ENCODE peak calls at places on chromosomes 6 and 20, in seven cellular contexts. O is stomach, J is uterus, F is adrenal gland, U is esophagus muscularis mucosa, X is Peyer's patch, A is left ventricle myocardium inferior. R is an unnamed sample.
A peak's percentile ranks its signal among the peaks of the same experiment; 100 is the strongest.

GRCh38 chr20:61959301-61959700 is 106.4 kb downstream of the TAF4 start:
- DNase-seq in J (no peak), A (no peak), F (peak; percentile 28), O (no peak), X (no peak), U (no peak), R (no peak)

GRCh38 chr20:44914924-44915323 is 5.1 kb downstream of the PABPC1L start:
- DNase-seq in U (no peak), J (no peak), F (no peak), X (no peak), O (no peak), A (no peak), R (no peak)

GRCh38 chr6:167225903-167226508 is 65.1 kb upstream of the UNC93A start:
- DNase-seq in A (no peak), U (no peak), X (no peak), O (no peak), F (no peak), J (no peak), R (no peak)

GRCh38 chr6:135941275-135941674 is 89.8 kb downstream of the PDE7B start:
- DNase-seq in X (no peak), F (no peak), U (no peak), J (no peak), A (no peak), O (no peak), R (no peak)

GRCh38 chr6:72554203-72554564 is 67.7 kb upstream of the KCNQ5 start:
- DNase-seq in O (no peak), U (no peak), F (no peak), J (no peak), X (no peak), A (no peak), R (no peak)

GRCh38 chr6:12033770-12034169 is 21.7 kb downstream of the HIVEP1 start:
- DNase-seq in O (no peak), A (no peak), F (no peak), J (no peak), X (no peak), U (no peak), R (no peak)

GRCh38 chr20:52824494-52825216 is 147.5 kb upstream of the TSHZ2 start:
- DNase-seq in F (no peak), J (no peak), O (no peak), U (no peak), A (no peak), X (no peak), R (no peak)

GRCh38 chr6:32529697-32530429 is at the start of gene HLA-DRB5:
- DNase-seq in X (peak; percentile 69), J (no peak), F (peak; percentile 70), U (no peak), O (peak; percentile 34), A (peak; percentile 26), R (no peak)

GRCh38 chr6:18261877-18262276 is 2.5 kb downstream of the DEK start:
- DNase-seq in F (no peak), O (no peak), X (no peak), U (no peak), A (no peak), J (no peak), R (no peak)

GRCh38 chr20:61688411-61688810 is 377.3 kb downstream of the TAF4 start:
- DNase-seq in J (no peak), F (no peak), X (no peak), A (no peak), O (no peak), U (no peak), R (no peak)

GRCh38 chr6:160919713-160920112 is 71.9 kb upstream of the MAP3K4 start:
- DNase-seq in U (no peak), A (no peak), F (no peak), X (no peak), O (no peak), J (no peak), R (no peak)

GRCh38 chr20:50379049-50379990 is 130.9 kb upstream of the PTPN1 start:
- DNase-seq in J (peak; percentile 96), U (peak; percentile 98), X (peak; percentile 94), O (peak; percentile 95), A (peak; percentile 93), F (peak; percentile 99), R (peak; percentile 80)

GRCh38 chr20:38181207-38181693 is 16.2 kb upstream of the TGM2 start:
- DNase-seq in X (peak; percentile 27), A (no peak), J (peak; percentile 11), U (no peak), F (peak; percentile 76), O (no peak), R (no peak)

GRCh38 chr6:89239338-89239737 is 22.2 kb upstream of the GABRR1 start:
- DNase-seq in O (no peak), A (no peak), X (no peak), F (no peak), J (no peak), U (peak; percentile 62), R (no peak)

GRCh38 chr6:10514049-10514780 is 6.9 kb upstream of the GCNT2 start:
- DNase-seq in A (no peak), F (no peak), O (no peak), X (no peak), U (no peak), J (no peak), R (no peak)

GRCh38 chr6:129895692-129896091 is 34.6 kb upstream of the TMEM244 start:
- DNase-seq in A (no peak), U (no peak), J (no peak), F (no peak), O (no peak), X (no peak), R (no peak)

GRCh38 chr6:140341272-140341671 is 966.8 kb upstream of the CITED2 start:
- DNase-seq in A (no peak), F (no peak), O (no peak), X (no peak), U (no peak), J (no peak), R (no peak)

GRCh38 chr20:49259284-49259683 is 18.6 kb downstream of the ZNFX1 start:
- DNase-seq in O (no peak), A (no peak), U (no peak), F (peak; percentile 23), X (no peak), J (no peak), R (no peak)

GRCh38 chr6:7578949-7579348 is 11.0 kb upstream of the SNRNP48 start:
- DNase-seq in F (no peak), O (no peak), X (no peak), J (no peak), U (no peak), A (no peak), R (no peak)

GRCh38 chr6:20681243-20681684 is 147.0 kb downstream of the CDKAL1 start:
- DNase-seq in O (no peak), F (no peak), A (no peak), J (no peak), X (no peak), U (no peak), R (no peak)

DNA sequence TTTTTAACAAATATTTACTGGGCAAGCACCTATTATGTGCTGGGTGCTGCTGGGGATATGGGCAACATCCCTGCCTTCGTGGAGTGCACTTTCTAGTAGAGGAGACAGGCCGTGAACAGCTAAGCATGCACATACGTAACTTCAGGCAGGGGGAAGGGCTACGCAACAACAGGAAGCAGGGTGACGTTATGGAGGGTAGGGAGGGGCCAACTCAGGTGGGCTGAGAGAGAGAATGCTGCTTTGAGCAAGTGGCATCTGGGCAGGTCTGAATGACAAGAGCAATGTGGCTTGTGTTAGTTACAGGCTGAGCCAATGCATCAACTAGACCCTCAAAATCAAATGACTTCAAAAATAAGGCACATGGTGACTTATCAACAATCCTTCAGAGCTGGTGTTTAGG is 112.1 kb downstream of the CDC5L start:
- DNase-seq in O (no peak), F (no peak), X (no peak), J (no peak), U (no peak), A (no peak), R (no peak)
- TF ChIP-seq CTCF in O (no peak), F (no peak), X (no peak), J (no peak), U (no peak), A (no peak), R (no peak)

GRCh38 chr6:393391-394221 is 2.1 kb downstream of the IRF4 start:
- DNase-seq in O (no peak), U (no peak), A (no peak), J (no peak), F (no peak), X (peak; percentile 46), R (no peak)
- H3K27me3 ChIP-seq in O (peaks cover 26% of the 10 kb centered on the region), U (peaks cover 49% of the 10 kb centered on the region), A (peaks cover 95% of the 10 kb centered on the region), J (peaks cover 8% of the 10 kb centered on the region), F (peaks cover 52% of the 10 kb centered on the region), X (peaks cover 31% of the 10 kb centered on the region), R (no peaks in the 10 kb centered on the region)

GRCh38 chr6:107345398-107345797 is 114.0 kb downstream of the PDSS2 start:
- DNase-seq in X (no peak), J (no peak), O (no peak), F (no peak), A (no peak), U (no peak), R (no peak)

GRCh38 chr6:107344981-107345380 is 114.4 kb downstream of the PDSS2 start:
- DNase-seq in X (no peak), U (no peak), O (no peak), F (no peak), J (no peak), A (no peak), R (no peak)

GRCh38 chr6:107348224-107348623 is 111.1 kb downstream of the PDSS2 start:
- DNase-seq in U (no peak), X (no peak), F (no peak), O (no peak), J (no peak), A (no peak), R (no peak)

GRCh38 chr6:107340881-107341280 is 118.5 kb downstream of the PDSS2 start:
- DNase-seq in O (no peak), A (no peak), F (no peak), U (no peak), X (no peak), J (no peak), R (no peak)

DNA sequence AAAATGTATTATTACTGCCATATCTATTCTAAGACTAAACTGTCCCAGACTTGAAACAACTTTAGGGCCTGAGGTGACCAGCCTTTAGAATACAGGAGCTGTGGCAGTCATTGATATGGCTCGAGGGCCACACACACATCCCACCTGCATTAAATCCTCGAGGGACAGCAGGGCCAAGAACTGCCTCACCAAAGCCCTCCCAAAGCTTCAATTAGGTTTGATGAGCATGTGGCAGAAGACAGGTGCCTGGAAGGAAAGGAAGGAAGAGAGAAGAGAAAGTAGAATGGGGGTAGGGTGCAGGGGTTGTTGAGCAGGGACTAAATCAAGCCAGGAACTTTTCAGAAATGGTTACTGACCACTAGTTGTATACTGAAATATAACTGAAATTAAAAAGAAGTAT is 115.0 kb downstream of the PDSS2 start:
- DNase-seq in A (no peak), O (no peak), X (no peak), F (no peak), J (no peak), U (no peak), R (no peak)
- H3K4me1 ChIP-seq in A (no peaks in the 10 kb centered on the region), O (no peaks in the 10 kb centered on the region), X (no peaks in the 10 kb centered on the region), F (no peaks in the 10 kb centered on the region), J (no peaks in the 10 kb centered on the region), U (no peaks in the 10 kb centered on the region), R (peaks cover 8% of the 10 kb centered on the region)

GRCh38 chr20:972256-972655 is 29.9 kb downstream of the RSPO4 start:
- DNase-seq in O (no peak), U (no peak), J (no peak), A (no peak), X (no peak), F (no peak), R (no peak)

GRCh38 chr20:973785-974194 is 28.3 kb downstream of the RSPO4 start:
- DNase-seq in U (no peak), A (no peak), J (no peak), O (no peak), X (no peak), F (peak; percentile 51), R (no peak)

GRCh38 chr20:977021-977420 is 25.1 kb downstream of the RSPO4 start:
- DNase-seq in A (no peak), O (no peak), X (no peak), U (no peak), F (no peak), J (no peak), R (no peak)

GRCh38 chr20:976033-976432 is 26.1 kb downstream of the RSPO4 start:
- DNase-seq in X (no peak), A (no peak), F (no peak), O (no peak), U (no peak), J (no peak), R (no peak)
- TF ChIP-seq CTCF in X (no peak), A (no peak), F (no peak), O (no peak), U (no peak), J (no peak), R (no peak)